ENCODE peak calls at places on chromosomes 11 and 22, in eight cellular contexts. A, O, L, Q, I, P, B and D are unnamed samples.

GRCh38 chr11:75872887-75873416 is 57.9 kb downstream of the UVRAG start:
- DNase-seq in A (peak), O (no peak), L (no peak), Q (no peak), I (peak), P (no peak), B (no peak), D (no peak)

GRCh38 chr11:102791271-102792036 is 6.5 kb downstream of the MMP1 start:
- DNase-seq in A (no peak), O (no peak), L (peak), Q (no peak), I (peak), P (no peak), B (no peak), D (no peak)

GRCh38 chr11:20397281-20397680 is 9.8 kb downstream of the PRMT3 start:
- DNase-seq in A (peak), O (no peak), L (peak), Q (no peak), I (peak), P (no peak), B (peak), D (no peak)

GRCh38 chr11:70805971-70806370 is 407.6 kb downstream of the CTTN start:
- DNase-seq in A (no peak), O (no peak), L (no peak), Q (no peak), I (no peak), P (no peak), B (no peak), D (no peak)

GRCh38 chr22:39185601-39186012 is 33.1 kb upstream of the CBX7 start:
- DNase-seq in A (peak), O (no peak), L (no peak), Q (no peak), I (peak), P (peak), B (no peak), D (no peak)

GRCh38 chr22:41216984-41217383 is 11.9 kb downstream of the L3MBTL2 start:
- DNase-seq in A (no peak), O (no peak), L (no peak), Q (no peak), I (no peak), P (no peak), B (no peak), D (no peak)

GRCh38 chr11:73187854-73188253 is 30.2 kb upstream of the P2RY2 start:
- DNase-seq in A (no peak), O (no peak), L (no peak), Q (no peak), I (peak), P (no peak), B (no peak), D (no peak)

GRCh38 chr11:28899706-28900105 is 791.5 kb downstream of the METTL15 start:
- DNase-seq in A (no peak), O (no peak), L (no peak), Q (no peak), I (no peak), P (no peak), B (no peak), D (no peak)

GRCh38 chr11:67303989-67304411 is 670 bp downstream of the SSH3 start:
- DNase-seq in A (no peak), O (no peak), L (peak), Q (no peak), I (peak), P (no peak), B (no peak), D (no peak)

GRCh38 chr22:20836987-20837823 is 21.4 kb downstream of the PI4KA start:
- DNase-seq in A (no peak), O (no peak), L (no peak), Q (no peak), I (no peak), P (no peak), B (no peak), D (no peak)

GRCh38 chr22:44407404-44408226 is 90.4 kb downstream of the RTL6 start:
- DNase-seq in A (no peak), O (no peak), L (no peak), Q (no peak), I (no peak), P (no peak), B (no peak), D (no peak)